ENCODE peak calls at places on chromosomes 1 and 21, in seven cellular contexts. One of them, this sample, is unnamed. For H3K4me1, the result is how much of the 10 kb centered on the place peaks cover.

GRCh38 chr1:170145691-170146676 is at the start of gene NTMT2:
- DNase-seq in A549: no peak
- DNase-seq in prostate gland: no peak
- DNase-seq in right lobe of liver: no peak
- DNase-seq in heart left ventricle: peak
- DNase-seq in tibial nerve: no peak
- DNase-seq in Peyer's patch: no peak
- DNase-seq in this sample: no peak

GRCh38 chr1:212721388-212722247 is 22.0 kb upstream of the BATF3 start:
- DNase-seq in A549: peak
- DNase-seq in prostate gland: peak
- DNase-seq in right lobe of liver: no peak
- DNase-seq in heart left ventricle: no peak
- DNase-seq in tibial nerve: no peak
- DNase-seq in Peyer's patch: no peak
- DNase-seq in this sample: no peak

GRCh38 chr1:244796719-244797406 is 38.6 kb upstream of the COX20 start:
- DNase-seq in A549: peak
- DNase-seq in prostate gland: peak
- DNase-seq in right lobe of liver: no peak
- DNase-seq in heart left ventricle: peak
- DNase-seq in tibial nerve: peak
- DNase-seq in Peyer's patch: no peak
- DNase-seq in this sample: peak

GRCh38 chr1:88291902-88292301 is 392.2 kb upstream of the PKN2 start:
- DNase-seq in A549: no peak
- DNase-seq in prostate gland: no peak
- DNase-seq in right lobe of liver: no peak
- DNase-seq in heart left ventricle: no peak
- DNase-seq in tibial nerve: no peak
- DNase-seq in Peyer's patch: no peak
- DNase-seq in this sample: no peak

GRCh38 chr1:244272471-244273261 is 179.0 kb downstream of the ADSS2 start:
- DNase-seq in A549: peak
- DNase-seq in prostate gland: peak
- DNase-seq in right lobe of liver: peak
- DNase-seq in heart left ventricle: peak
- DNase-seq in tibial nerve: peak
- DNase-seq in Peyer's patch: peak
- DNase-seq in this sample: peak

GRCh38 chr1:39957299-39958020 is 2.5 kb downstream of the MFSD2A start:
- DNase-seq in A549: no peak
- DNase-seq in prostate gland: no peak
- DNase-seq in right lobe of liver: no peak
- DNase-seq in heart left ventricle: no peak
- DNase-seq in tibial nerve: no peak
- DNase-seq in Peyer's patch: no peak
- DNase-seq in this sample: no peak

GRCh38 chr1:151790940-151791651 is 796 bp upstream of the TDRKH start:
- DNase-seq in A549: peak
- DNase-seq in prostate gland: no peak
- DNase-seq in right lobe of liver: no peak
- DNase-seq in heart left ventricle: no peak
- DNase-seq in tibial nerve: no peak
- DNase-seq in Peyer's patch: no peak
- DNase-seq in this sample: no peak

GRCh38 chr1:97500696-97501297 is 420.0 kb downstream of the DPYD start:
- DNase-seq in A549: no peak
- DNase-seq in prostate gland: no peak
- DNase-seq in right lobe of liver: no peak
- DNase-seq in heart left ventricle: no peak
- DNase-seq in tibial nerve: no peak
- DNase-seq in Peyer's patch: no peak
- DNase-seq in this sample: no peak

GRCh38 chr1:151968791-151969399 is 24.8 kb downstream of the S100A10 start:
- DNase-seq in A549: peak
- DNase-seq in prostate gland: no peak
- DNase-seq in right lobe of liver: no peak
- DNase-seq in heart left ventricle: no peak
- DNase-seq in tibial nerve: no peak
- DNase-seq in Peyer's patch: no peak
- DNase-seq in this sample: no peak

GRCh38 chr1:116262995-116263385 is 110.1 kb upstream of the ATP1A1 start:
- DNase-seq in A549: no peak
- DNase-seq in prostate gland: no peak
- DNase-seq in right lobe of liver: no peak
- DNase-seq in heart left ventricle: no peak
- DNase-seq in tibial nerve: no peak
- DNase-seq in Peyer's patch: no peak
- DNase-seq in this sample: no peak

GRCh38 chr1:227913969-227914791 is 33.6 kb downstream of the WNT9A start:
- DNase-seq in A549: no peak
- DNase-seq in prostate gland: no peak
- DNase-seq in right lobe of liver: no peak
- DNase-seq in heart left ventricle: no peak
- DNase-seq in tibial nerve: no peak
- DNase-seq in Peyer's patch: no peak
- DNase-seq in this sample: no peak

GRCh38 chr1:240091614-240092300 is at the start of gene FMN2:
- DNase-seq in A549: peak
- DNase-seq in prostate gland: no peak
- DNase-seq in right lobe of liver: no peak
- DNase-seq in heart left ventricle: no peak
- DNase-seq in tibial nerve: no peak
- DNase-seq in Peyer's patch: no peak
- DNase-seq in this sample: no peak

DNA sequence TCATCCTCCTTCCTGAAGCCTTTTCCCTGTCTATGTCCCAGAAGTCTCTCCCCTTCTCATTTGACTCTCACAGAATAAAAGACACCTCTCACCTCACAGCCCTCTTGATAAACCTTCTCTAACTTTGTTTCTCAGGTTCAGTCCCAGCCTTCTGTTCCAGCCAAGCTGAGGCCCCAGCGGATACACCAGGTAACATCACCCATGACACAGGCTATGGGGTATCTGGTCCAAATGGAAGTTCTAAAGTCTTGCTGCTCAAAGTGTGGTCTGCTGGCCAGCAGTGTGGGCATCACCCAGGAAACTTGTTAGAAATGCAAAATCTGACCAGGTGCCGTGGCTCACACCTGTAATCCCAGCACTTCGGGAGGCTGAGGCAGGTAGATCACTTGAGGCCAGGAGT is 23.2 kb downstream of the LY9 start:
- DNase-seq in A549: no peak
- DNase-seq in prostate gland: no peak
- DNase-seq in right lobe of liver: no peak
- DNase-seq in heart left ventricle: no peak
- DNase-seq in tibial nerve: no peak
- DNase-seq in Peyer's patch: no peak
- DNase-seq in this sample: no peak
- H3K4me1 ChIP-seq in A549: under half
- H3K4me1 ChIP-seq in prostate gland: under half
- H3K4me1 ChIP-seq in right lobe of liver: under half
- H3K4me1 ChIP-seq in heart left ventricle: under half
- H3K4me1 ChIP-seq in tibial nerve: under half
- H3K4me1 ChIP-seq in Peyer's patch: under half
- H3K4me1 ChIP-seq in this sample: under half

GRCh38 chr1:48869116-48869893 is 92.6 kb upstream of the BEND5 start:
- DNase-seq in A549: no peak
- DNase-seq in prostate gland: peak
- DNase-seq in right lobe of liver: no peak
- DNase-seq in heart left ventricle: no peak
- DNase-seq in tibial nerve: no peak
- DNase-seq in Peyer's patch: no peak
- DNase-seq in this sample: no peak
- TF ChIP-seq CTCF in A549: no peak
- TF ChIP-seq CTCF in prostate gland: peak
- TF ChIP-seq CTCF in right lobe of liver: no peak
- TF ChIP-seq CTCF in heart left ventricle: no peak
- TF ChIP-seq CTCF in tibial nerve: no peak
- TF ChIP-seq CTCF in Peyer's patch: no peak
- TF ChIP-seq CTCF in this sample: no peak

GRCh38 chr21:41241341-41241740 is 73.4 kb downstream of the BACE2 start:
- DNase-seq in A549: no peak
- DNase-seq in prostate gland: no peak
- DNase-seq in right lobe of liver: no peak
- DNase-seq in heart left ventricle: no peak
- DNase-seq in tibial nerve: no peak
- DNase-seq in Peyer's patch: no peak
- DNase-seq in this sample: no peak
- TF ChIP-seq POLR2A in A549: no peak
- TF ChIP-seq POLR2A in prostate gland: no peak
- TF ChIP-seq POLR2A in right lobe of liver: no peak
- TF ChIP-seq POLR2A in heart left ventricle: no peak
- TF ChIP-seq POLR2A in tibial nerve: no peak
- TF ChIP-seq POLR2A in Peyer's patch: no peak
- TF ChIP-seq POLR2A in this sample: no peak

GRCh38 chr1:51566260-51566659 is 47.2 kb upstream of the EPS15 start:
- DNase-seq in A549: no peak
- DNase-seq in prostate gland: no peak
- DNase-seq in right lobe of liver: no peak
- DNase-seq in heart left ventricle: no peak
- DNase-seq in tibial nerve: no peak
- DNase-seq in Peyer's patch: no peak
- DNase-seq in this sample: no peak
- H3K4me1 ChIP-seq in A549: under half
- H3K4me1 ChIP-seq in prostate gland: under half
- H3K4me1 ChIP-seq in right lobe of liver: under half
- H3K4me1 ChIP-seq in heart left ventricle: under half
- H3K4me1 ChIP-seq in tibial nerve: under half
- H3K4me1 ChIP-seq in Peyer's patch: under half
- H3K4me1 ChIP-seq in this sample: half or more

DNA sequence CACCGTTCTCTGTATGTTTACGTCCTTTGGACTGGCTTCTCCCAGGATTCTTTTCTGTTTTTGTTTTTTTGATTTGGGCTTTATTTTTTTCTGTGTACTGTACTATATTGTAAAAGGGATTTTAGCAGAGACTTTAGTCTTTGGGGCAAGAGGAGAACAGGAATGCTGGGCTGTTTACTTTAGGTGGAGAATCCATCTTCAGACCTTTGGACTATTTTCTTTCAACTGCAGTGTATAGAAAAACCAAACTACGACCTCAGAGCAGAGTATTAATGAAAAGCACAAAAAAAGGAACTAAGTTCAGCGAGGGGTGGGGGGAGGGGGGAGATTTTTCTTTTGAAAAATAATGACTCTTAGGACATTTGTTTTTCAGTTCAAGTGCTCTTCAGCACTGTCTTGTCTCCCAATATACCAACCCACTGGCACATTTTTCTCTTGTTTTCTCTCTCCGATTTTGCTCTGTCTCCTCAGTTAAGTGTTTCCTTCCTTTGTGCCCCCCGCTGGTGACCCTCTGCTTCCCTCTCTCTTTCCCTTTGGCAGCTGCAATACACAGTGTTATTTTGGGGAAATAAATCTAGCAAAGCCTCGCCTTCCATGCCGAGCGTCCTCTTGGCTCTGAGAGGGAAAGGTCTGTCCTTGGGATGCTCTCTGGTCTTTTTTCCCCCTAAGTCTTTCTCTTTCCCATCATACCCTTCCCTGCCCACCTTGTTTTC is 44.9 kb downstream of the ACP6 start:
- DNase-seq in A549: no peak
- DNase-seq in prostate gland: no peak
- DNase-seq in right lobe of liver: no peak
- DNase-seq in heart left ventricle: no peak
- DNase-seq in tibial nerve: no peak
- DNase-seq in Peyer's patch: no peak
- DNase-seq in this sample: no peak
- TF ChIP-seq CTCF in A549: no peak
- TF ChIP-seq CTCF in prostate gland: no peak
- TF ChIP-seq CTCF in right lobe of liver: no peak
- TF ChIP-seq CTCF in heart left ventricle: no peak
- TF ChIP-seq CTCF in tibial nerve: no peak
- TF ChIP-seq CTCF in Peyer's patch: no peak
- TF ChIP-seq CTCF in this sample: no peak

DNA sequence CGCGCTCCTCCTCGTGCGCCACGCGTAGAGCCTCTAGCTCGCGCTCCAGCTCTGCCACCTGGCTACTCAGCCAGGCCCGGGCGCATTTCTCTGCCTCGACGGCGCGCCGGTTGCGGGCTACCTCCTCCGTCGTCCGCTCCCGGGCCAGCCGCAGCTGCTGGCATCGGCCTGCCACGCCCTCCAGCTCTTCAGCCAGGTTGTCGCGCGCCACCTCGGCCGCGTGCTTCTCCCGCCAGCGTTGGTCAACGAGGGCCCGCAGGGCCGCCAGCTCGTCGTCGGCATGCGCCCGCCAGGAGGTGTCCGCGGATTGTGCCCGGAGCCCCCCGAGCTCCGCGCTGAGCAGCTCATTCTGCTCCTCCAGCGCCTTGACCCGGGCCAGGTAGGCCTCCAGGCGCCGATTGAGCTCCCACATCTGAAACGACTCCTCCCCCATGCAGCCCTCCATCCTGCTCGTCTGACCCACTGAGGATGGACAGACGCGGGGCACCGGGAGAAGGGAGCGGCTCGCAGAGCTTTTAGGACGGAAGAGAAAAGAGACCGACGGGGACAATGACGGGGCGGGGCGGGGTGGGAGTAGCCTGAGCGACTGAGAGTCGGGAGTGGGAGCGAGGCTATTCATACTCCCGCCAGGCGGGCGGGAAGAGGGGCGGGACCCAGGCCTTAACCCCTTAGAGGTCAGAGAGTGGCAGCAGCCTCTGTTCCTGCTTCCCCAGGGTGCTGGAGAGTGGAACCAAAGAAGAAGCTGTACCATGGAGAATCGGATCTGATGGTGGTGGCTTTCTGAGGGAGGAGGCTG is at the start of gene NES:
- DNase-seq in A549: peak
- DNase-seq in prostate gland: no peak
- DNase-seq in right lobe of liver: no peak
- DNase-seq in heart left ventricle: peak
- DNase-seq in tibial nerve: peak
- DNase-seq in Peyer's patch: peak
- DNase-seq in this sample: no peak
- TF ChIP-seq POLR2A in A549: no peak
- TF ChIP-seq POLR2A in prostate gland: no peak
- TF ChIP-seq POLR2A in right lobe of liver: no peak
- TF ChIP-seq POLR2A in heart left ventricle: peak
- TF ChIP-seq POLR2A in tibial nerve: no peak
- TF ChIP-seq POLR2A in Peyer's patch: no peak
- TF ChIP-seq POLR2A in this sample: peak

GRCh38 chr1:234881893-234882771 is 246.5 kb downstream of the TOMM20 start:
- DNase-seq in A549: no peak
- DNase-seq in prostate gland: no peak
- DNase-seq in right lobe of liver: no peak
- DNase-seq in heart left ventricle: no peak
- DNase-seq in tibial nerve: no peak
- DNase-seq in Peyer's patch: no peak
- DNase-seq in this sample: no peak
- H3K4me1 ChIP-seq in A549: under half
- H3K4me1 ChIP-seq in prostate gland: under half
- H3K4me1 ChIP-seq in right lobe of liver: under half
- H3K4me1 ChIP-seq in heart left ventricle: under half
- H3K4me1 ChIP-seq in tibial nerve: under half
- H3K4me1 ChIP-seq in Peyer's patch: under half
- H3K4me1 ChIP-seq in this sample: under half

GRCh38 chr1:106217765-106218164 is 838.7 kb upstream of the PRMT6 start:
- DNase-seq in A549: no peak
- DNase-seq in prostate gland: no peak
- DNase-seq in right lobe of liver: no peak
- DNase-seq in heart left ventricle: no peak
- DNase-seq in tibial nerve: no peak
- DNase-seq in Peyer's patch: no peak
- DNase-seq in this sample: no peak
- TF ChIP-seq CTCF in A549: no peak
- TF ChIP-seq CTCF in prostate gland: no peak
- TF ChIP-seq CTCF in right lobe of liver: no peak
- TF ChIP-seq CTCF in heart left ventricle: no peak
- TF ChIP-seq CTCF in tibial nerve: no peak
- TF ChIP-seq CTCF in Peyer's patch: no peak
- TF ChIP-seq CTCF in this sample: no peak